ENCODE peak calls at places on chromosomes 7 and 10, in five cellular contexts. One of them, this sample, is unnamed.

GRCh38 chr10:98391578-98391991 is 23.4 kb downstream of the PYROXD2 start:
- DNase-seq in activated CD8-positive, alpha-beta memory T cell treated with anti-CD3 and anti-CD28 coated beads for 48 hours: no peak
- DNase-seq in H7: no peak
- DNase-seq in Daoy: no peak
- DNase-seq in stimulated activated CD4-positive, alpha-beta T cell treated with anti-CD3 and anti-CD28 coated beads, Interleukin-4, amount 100 ng/mL, for 48 hours: no peak
- DNase-seq in this sample: no peak

GRCh38 chr10:114301177-114301576 is 62.1 kb downstream of the VWA2 start:
- DNase-seq in activated CD8-positive, alpha-beta memory T cell treated with anti-CD3 and anti-CD28 coated beads for 48 hours: no peak
- DNase-seq in stimulated activated CD4-positive, alpha-beta T cell treated with anti-CD3 and anti-CD28 coated beads, Interleukin-4, amount 100 ng/mL, for 48 hours: no peak
- DNase-seq in H7: no peak
- DNase-seq in Daoy: no peak
- DNase-seq in this sample: no peak

GRCh38 chr10:127148066-127148932 is 48.1 kb downstream of the INSYN2A start:
- DNase-seq in activated CD8-positive, alpha-beta memory T cell treated with anti-CD3 and anti-CD28 coated beads for 48 hours: no peak
- DNase-seq in stimulated activated CD4-positive, alpha-beta T cell treated with anti-CD3 and anti-CD28 coated beads, Interleukin-4, amount 100 ng/mL, for 48 hours: no peak
- DNase-seq in H7: no peak
- DNase-seq in Daoy: peak
- DNase-seq in this sample: no peak

GRCh38 chr7:26292768-26293560 is 1.3 kb downstream of the SNX10 start:
- DNase-seq in Daoy: peak
- DNase-seq in H7: peak
- DNase-seq in activated CD8-positive, alpha-beta memory T cell treated with anti-CD3 and anti-CD28 coated beads for 48 hours: no peak
- DNase-seq in stimulated activated CD4-positive, alpha-beta T cell treated with anti-CD3 and anti-CD28 coated beads, Interleukin-4, amount 100 ng/mL, for 48 hours: no peak
- DNase-seq in this sample: no peak

GRCh38 chr10:52997007-52997406 is 224.4 kb upstream of the MBL2 start:
- DNase-seq in stimulated activated CD4-positive, alpha-beta T cell treated with anti-CD3 and anti-CD28 coated beads, Interleukin-4, amount 100 ng/mL, for 48 hours: no peak
- DNase-seq in activated CD8-positive, alpha-beta memory T cell treated with anti-CD3 and anti-CD28 coated beads for 48 hours: no peak
- DNase-seq in H7: no peak
- DNase-seq in Daoy: no peak
- DNase-seq in this sample: no peak

GRCh38 chr7:20647908-20648776 is 32.7 kb downstream of the ABCB5 start:
- DNase-seq in stimulated activated CD4-positive, alpha-beta T cell treated with anti-CD3 and anti-CD28 coated beads, Interleukin-4, amount 100 ng/mL, for 48 hours: no peak
- DNase-seq in Daoy: peak
- DNase-seq in activated CD8-positive, alpha-beta memory T cell treated with anti-CD3 and anti-CD28 coated beads for 48 hours: no peak
- DNase-seq in H7: peak
- DNase-seq in this sample: no peak

GRCh38 chr7:19202599-19202998 is 57.4 kb upstream of the FERD3L start:
- DNase-seq in Daoy: no peak
- DNase-seq in H7: no peak
- DNase-seq in activated CD8-positive, alpha-beta memory T cell treated with anti-CD3 and anti-CD28 coated beads for 48 hours: no peak
- DNase-seq in stimulated activated CD4-positive, alpha-beta T cell treated with anti-CD3 and anti-CD28 coated beads, Interleukin-4, amount 100 ng/mL, for 48 hours: no peak
- DNase-seq in this sample: no peak

GRCh38 chr10:49074836-49075235 is 40.5 kb downstream of the VSTM4 start:
- DNase-seq in stimulated activated CD4-positive, alpha-beta T cell treated with anti-CD3 and anti-CD28 coated beads, Interleukin-4, amount 100 ng/mL, for 48 hours: no peak
- DNase-seq in Daoy: no peak
- DNase-seq in H7: no peak
- DNase-seq in activated CD8-positive, alpha-beta memory T cell treated with anti-CD3 and anti-CD28 coated beads for 48 hours: no peak
- DNase-seq in this sample: no peak

GRCh38 chr10:60429084-60429849 is 39.6 kb upstream of the ANK3 start:
- DNase-seq in Daoy: no peak
- DNase-seq in stimulated activated CD4-positive, alpha-beta T cell treated with anti-CD3 and anti-CD28 coated beads, Interleukin-4, amount 100 ng/mL, for 48 hours: no peak
- DNase-seq in activated CD8-positive, alpha-beta memory T cell treated with anti-CD3 and anti-CD28 coated beads for 48 hours: no peak
- DNase-seq in H7: no peak
- DNase-seq in this sample: no peak

GRCh38 chr7:114865564-114865963 is 56.3 kb upstream of the MDFIC start:
- DNase-seq in H7: peak
- DNase-seq in stimulated activated CD4-positive, alpha-beta T cell treated with anti-CD3 and anti-CD28 coated beads, Interleukin-4, amount 100 ng/mL, for 48 hours: peak
- DNase-seq in Daoy: peak
- DNase-seq in activated CD8-positive, alpha-beta memory T cell treated with anti-CD3 and anti-CD28 coated beads for 48 hours: no peak
- DNase-seq in this sample: no peak

GRCh38 chr10:133401500-133401899 is 7.5 kb downstream of the MTG1 start:
- DNase-seq in H7: no peak
- DNase-seq in activated CD8-positive, alpha-beta memory T cell treated with anti-CD3 and anti-CD28 coated beads for 48 hours: no peak
- DNase-seq in stimulated activated CD4-positive, alpha-beta T cell treated with anti-CD3 and anti-CD28 coated beads, Interleukin-4, amount 100 ng/mL, for 48 hours: no peak
- DNase-seq in Daoy: no peak
- DNase-seq in this sample: no peak

GRCh38 chr10:123119081-123119480 is 16.7 kb upstream of the HMX3 start:
- DNase-seq in H7: no peak
- DNase-seq in stimulated activated CD4-positive, alpha-beta T cell treated with anti-CD3 and anti-CD28 coated beads, Interleukin-4, amount 100 ng/mL, for 48 hours: no peak
- DNase-seq in activated CD8-positive, alpha-beta memory T cell treated with anti-CD3 and anti-CD28 coated beads for 48 hours: no peak
- DNase-seq in Daoy: no peak
- DNase-seq in this sample: no peak

GRCh38 chr10:78502208-78502943 is 468.7 kb downstream of the RPS24 start:
- DNase-seq in stimulated activated CD4-positive, alpha-beta T cell treated with anti-CD3 and anti-CD28 coated beads, Interleukin-4, amount 100 ng/mL, for 48 hours: no peak
- DNase-seq in Daoy: peak
- DNase-seq in activated CD8-positive, alpha-beta memory T cell treated with anti-CD3 and anti-CD28 coated beads for 48 hours: no peak
- DNase-seq in H7: no peak
- DNase-seq in this sample: no peak

GRCh38 chr7:133023370-133024075 is 58.4 kb downstream of the CHCHD3 start:
- DNase-seq in Daoy: no peak
- DNase-seq in activated CD8-positive, alpha-beta memory T cell treated with anti-CD3 and anti-CD28 coated beads for 48 hours: no peak
- DNase-seq in stimulated activated CD4-positive, alpha-beta T cell treated with anti-CD3 and anti-CD28 coated beads, Interleukin-4, amount 100 ng/mL, for 48 hours: no peak
- DNase-seq in H7: no peak
- DNase-seq in this sample: no peak

GRCh38 chr10:44925811-44926760 is 14.9 kb downstream of the TMEM72 start:
- DNase-seq in H7: no peak
- DNase-seq in activated CD8-positive, alpha-beta memory T cell treated with anti-CD3 and anti-CD28 coated beads for 48 hours: no peak
- DNase-seq in Daoy: no peak
- DNase-seq in stimulated activated CD4-positive, alpha-beta T cell treated with anti-CD3 and anti-CD28 coated beads, Interleukin-4, amount 100 ng/mL, for 48 hours: no peak
- DNase-seq in this sample: no peak

GRCh38 chr10:129495697-129496096 is 28.7 kb downstream of the MGMT start:
- DNase-seq in activated CD8-positive, alpha-beta memory T cell treated with anti-CD3 and anti-CD28 coated beads for 48 hours: no peak
- DNase-seq in Daoy: no peak
- DNase-seq in H7: no peak
- DNase-seq in stimulated activated CD4-positive, alpha-beta T cell treated with anti-CD3 and anti-CD28 coated beads, Interleukin-4, amount 100 ng/mL, for 48 hours: no peak
- DNase-seq in this sample: no peak

GRCh38 chr10:122239578-122240257 is 31.4 kb upstream of the BTBD16 start:
- DNase-seq in stimulated activated CD4-positive, alpha-beta T cell treated with anti-CD3 and anti-CD28 coated beads, Interleukin-4, amount 100 ng/mL, for 48 hours: no peak
- DNase-seq in activated CD8-positive, alpha-beta memory T cell treated with anti-CD3 and anti-CD28 coated beads for 48 hours: no peak
- DNase-seq in Daoy: no peak
- DNase-seq in H7: no peak
- DNase-seq in this sample: no peak

GRCh38 chr7:99201027-99201426 is 6.9 kb downstream of the KPNA7 start:
- DNase-seq in H7: no peak
- DNase-seq in Daoy: peak
- DNase-seq in activated CD8-positive, alpha-beta memory T cell treated with anti-CD3 and anti-CD28 coated beads for 48 hours: no peak
- DNase-seq in stimulated activated CD4-positive, alpha-beta T cell treated with anti-CD3 and anti-CD28 coated beads, Interleukin-4, amount 100 ng/mL, for 48 hours: no peak
- DNase-seq in this sample: no peak

GRCh38 chr10:71561003-71561577 is 158.5 kb downstream of the C10orf105 start:
- DNase-seq in Daoy: no peak
- DNase-seq in stimulated activated CD4-positive, alpha-beta T cell treated with anti-CD3 and anti-CD28 coated beads, Interleukin-4, amount 100 ng/mL, for 48 hours: no peak
- DNase-seq in activated CD8-positive, alpha-beta memory T cell treated with anti-CD3 and anti-CD28 coated beads for 48 hours: no peak
- DNase-seq in H7: no peak
- DNase-seq in this sample: no peak

GRCh38 chr7:28975987-28976386 is 17.9 kb upstream of the TRIL start:
- DNase-seq in activated CD8-positive, alpha-beta memory T cell treated with anti-CD3 and anti-CD28 coated beads for 48 hours: no peak
- DNase-seq in stimulated activated CD4-positive, alpha-beta T cell treated with anti-CD3 and anti-CD28 coated beads, Interleukin-4, amount 100 ng/mL, for 48 hours: no peak
- DNase-seq in H7: no peak
- DNase-seq in Daoy: no peak
- DNase-seq in this sample: no peak

GRCh38 chr7:87416682-87417587 is 58.5 kb downstream of the ABCB4 start:
- DNase-seq in stimulated activated CD4-positive, alpha-beta T cell treated with anti-CD3 and anti-CD28 coated beads, Interleukin-4, amount 100 ng/mL, for 48 hours: peak
- DNase-seq in H7: peak
- DNase-seq in activated CD8-positive, alpha-beta memory T cell treated with anti-CD3 and anti-CD28 coated beads for 48 hours: peak
- DNase-seq in Daoy: peak
- DNase-seq in this sample: peak

GRCh38 chr10:101032637-101033201 is 1.7 kb downstream of the SFXN3 start:
- DNase-seq in stimulated activated CD4-positive, alpha-beta T cell treated with anti-CD3 and anti-CD28 coated beads, Interleukin-4, amount 100 ng/mL, for 48 hours: peak
- DNase-seq in H7: peak
- DNase-seq in Daoy: peak
- DNase-seq in activated CD8-positive, alpha-beta memory T cell treated with anti-CD3 and anti-CD28 coated beads for 48 hours: no peak
- DNase-seq in this sample: no peak

GRCh38 chr7:150648358-150649083 is 16.3 kb upstream of the GIMAP6 start:
- DNase-seq in H7: no peak
- DNase-seq in stimulated activated CD4-positive, alpha-beta T cell treated with anti-CD3 and anti-CD28 coated beads, Interleukin-4, amount 100 ng/mL, for 48 hours: no peak
- DNase-seq in activated CD8-positive, alpha-beta memory T cell treated with anti-CD3 and anti-CD28 coated beads for 48 hours: no peak
- DNase-seq in Daoy: no peak
- DNase-seq in this sample: no peak

GRCh38 chr7:157929671-157930070 is 592.9 kb downstream of the DNAJB6 start:
- DNase-seq in Daoy: no peak
- DNase-seq in H7: no peak
- DNase-seq in stimulated activated CD4-positive, alpha-beta T cell treated with anti-CD3 and anti-CD28 coated beads, Interleukin-4, amount 100 ng/mL, for 48 hours: no peak
- DNase-seq in activated CD8-positive, alpha-beta memory T cell treated with anti-CD3 and anti-CD28 coated beads for 48 hours: no peak
- DNase-seq in this sample: no peak

GRCh38 chr10:47044741-47045140 is 133.5 kb downstream of the PTPN20 start:
- DNase-seq in stimulated activated CD4-positive, alpha-beta T cell treated with anti-CD3 and anti-CD28 coated beads, Interleukin-4, amount 100 ng/mL, for 48 hours: no peak
- DNase-seq in Daoy: no peak
- DNase-seq in H7: no peak
- DNase-seq in activated CD8-positive, alpha-beta memory T cell treated with anti-CD3 and anti-CD28 coated beads for 48 hours: no peak
- DNase-seq in this sample: no peak

This sample was measured in GM12891.